ENCODE peak calls at places on chromosomes 6 and 20, in ten cellular contexts. Z is A549, E is upper lobe of right lung, C is small intestine, U is GM23248, Y is colonic mucosa, L is tibial artery, A is BE2C, X is fibroblast of lung, J is right cardiac atrium. Q is an unnamed sample.

GRCh38 chr20:23078994-23079364 is 7.1 kb downstream of the CD93 start:
- DNase-seq in Z (peak; percentile 16), E (no peak), C (no peak), U (no peak), Y (no peak), L (no peak), A (no peak), X (no peak), J (no peak), Q (no peak)

GRCh38 chr6:110378552-110378951 is 20.4 kb upstream of the METTL24 start:
- DNase-seq in Z (no peak), E (no peak), C (no peak), U (no peak), Y (no peak), L (no peak), A (no peak), X (no peak), J (no peak), Q (no peak)

GRCh38 chr20:20399705-20400104 is 31.8 kb downstream of the INSM1 start:
- DNase-seq in Z (no peak), E (no peak), C (peak; percentile 42), U (no peak), Y (no peak), L (no peak), A (no peak), X (no peak), J (no peak), Q (no peak)

GRCh38 chr6:130945401-130945919 is 117.6 kb downstream of the EPB41L2 start:
- DNase-seq in Z (no peak), E (no peak), C (no peak), U (peak; percentile 62), Y (no peak), L (no peak), A (no peak), X (no peak), J (no peak), Q (no peak)

GRCh38 chr6:47180633-47181032 is 129.1 kb downstream of the TNFRSF21 start:
- DNase-seq in Z (peak; percentile 84), E (no peak), C (no peak), U (peak; percentile 73), Y (no peak), L (no peak), A (peak; percentile 70), X (no peak), J (no peak), Q (no peak)

GRCh38 chr6:36333889-36334288 is 2.8 kb downstream of the BNIP5 start:
- DNase-seq in Z (no peak), E (no peak), C (no peak), U (peak; percentile 42), Y (no peak), L (no peak), A (no peak), X (no peak), J (no peak), Q (no peak)

GRCh38 chr6:141313986-141314385 is 818.7 kb upstream of the GJE1 start:
- DNase-seq in Z (no peak), E (no peak), C (no peak), U (no peak), Y (no peak), L (no peak), A (no peak), X (no peak), J (no peak), Q (no peak)

GRCh38 chr6:47438481-47439347 is 38.9 kb upstream of the CD2AP start:
- DNase-seq in Z (no peak), E (no peak), C (no peak), U (no peak), Y (no peak), L (no peak), A (no peak), X (no peak), J (peak; percentile 22), Q (no peak)

GRCh38 chr6:84774174-84775158 is 10.1 kb upstream of the TBX18 start:
- DNase-seq in Z (peak; percentile 80), E (peak; percentile 74), C (no peak), U (peak; percentile 85), Y (no peak), L (peak; percentile 87), A (peak; percentile 59), X (no peak), J (peak; percentile 74), Q (no peak)

GRCh38 chr20:44709380-44709779 is 5.8 kb upstream of the CCN5 start:
- DNase-seq in Z (no peak), E (no peak), C (no peak), U (no peak), Y (no peak), L (peak; percentile 62), A (no peak), X (no peak), J (no peak), Q (no peak)

GRCh38 chr6:3456794-3457709 is at the start of gene SLC22A23:
- DNase-seq in Z (peak; percentile 71), E (peak; percentile 90), C (peak; percentile 87), U (peak; percentile 66), Y (peak; percentile 85), L (peak; percentile 76), A (peak; percentile 33), X (no peak), J (peak; percentile 45), Q (peak; percentile 68)

GRCh38 chr6:139311826-139312225 is 20.0 kb upstream of the TXLNB start:
- DNase-seq in Z (no peak), E (no peak), C (no peak), U (no peak), Y (no peak), L (no peak), A (no peak), X (peak; percentile 54), J (no peak), Q (no peak)

GRCh38 chr20:58328836-58329235 is 19.3 kb downstream of the RAB22A start:
- DNase-seq in Z (no peak), E (no peak), C (no peak), U (no peak), Y (no peak), L (no peak), A (no peak), X (no peak), J (no peak), Q (no peak)

GRCh38 chr6:26493258-26493657 is 6.8 kb upstream of the BTN1A1 start:
- DNase-seq in Z (peak; percentile 40), E (no peak), C (no peak), U (peak; percentile 27), Y (no peak), L (no peak), A (no peak), X (peak; percentile 43), J (no peak), Q (no peak)

GRCh38 chr20:12171927-12172581 is 254.4 kb downstream of the BTBD3 start:
- DNase-seq in Z (no peak), E (no peak), C (no peak), U (peak; percentile 24), Y (no peak), L (no peak), A (no peak), X (peak; percentile 89), J (no peak), Q (no peak)

GRCh38 chr20:50354690-50355592 is 155.2 kb upstream of the PTPN1 start:
- DNase-seq in Z (no peak), E (peak; percentile 67), C (peak; percentile 86), U (no peak), Y (no peak), L (no peak), A (no peak), X (no peak), J (no peak), Q (no peak)

GRCh38 chr6:120671519-120671918 is 662.8 kb downstream of the TBC1D32 start:
- DNase-seq in Z (peak; percentile 4), E (no peak), C (no peak), U (no peak), Y (no peak), L (no peak), A (peak; percentile 5), X (no peak), J (no peak), Q (no peak)

GRCh38 chr6:159645659-159646058 is 47.4 kb downstream of the SOD2 start:
- DNase-seq in Z (no peak), E (no peak), C (no peak), U (no peak), Y (no peak), L (no peak), A (no peak), X (peak; percentile 16), J (no peak), Q (no peak)

GRCh38 chr6:13455604-13456003 is 31.8 kb downstream of the GFOD1 start:
- DNase-seq in Z (no peak), E (no peak), C (no peak), U (no peak), Y (no peak), L (no peak), A (no peak), X (no peak), J (no peak), Q (no peak)

GRCh38 chr20:58746551-58747399 is 54.2 kb downstream of the NPEPL1 start:
- DNase-seq in Z (no peak), E (no peak), C (no peak), U (peak; percentile 7), Y (no peak), L (no peak), A (no peak), X (peak; percentile 2), J (no peak), Q (no peak)

GRCh38 chr6:138608896-138609295 is 109.6 kb upstream of the NHSL1 start:
- DNase-seq in Z (no peak), E (no peak), C (no peak), U (no peak), Y (no peak), L (no peak), A (no peak), X (no peak), J (no peak), Q (no peak)

GRCh38 chr6:73064261-73064660 is 161.0 kb downstream of the KHDC1L start:
- DNase-seq in Z (no peak), E (no peak), C (no peak), U (peak; percentile 42), Y (no peak), L (no peak), A (no peak), X (no peak), J (no peak), Q (no peak)
- H3K9me3 ChIP-seq in Z (no peaks in the 10 kb centered on the region), E (no peaks in the 10 kb centered on the region), C (no peaks in the 10 kb centered on the region), U (no peaks in the 10 kb centered on the region), Y (no peaks in the 10 kb centered on the region), L (no peaks in the 10 kb centered on the region), A (no peaks in the 10 kb centered on the region), X (no peaks in the 10 kb centered on the region), J (no peaks in the 10 kb centered on the region), Q (no peaks in the 10 kb centered on the region)

GRCh38 chr20:55888655-55889054 is 116.7 kb downstream of the CBLN4 start:
- DNase-seq in Z (peak; percentile 16), E (no peak), C (no peak), U (no peak), Y (no peak), L (no peak), A (peak; percentile 83), X (no peak), J (no peak), Q (no peak)
- H3K9me3 ChIP-seq in Z (no peaks in the 10 kb centered on the region), E (no peaks in the 10 kb centered on the region), C (no peaks in the 10 kb centered on the region), U (no peaks in the 10 kb centered on the region), Y (no peaks in the 10 kb centered on the region), L (no peaks in the 10 kb centered on the region), A (no peaks in the 10 kb centered on the region), X (no peaks in the 10 kb centered on the region), J (no peaks in the 10 kb centered on the region), Q (no peaks in the 10 kb centered on the region)

GRCh38 chr6:129929433-129929832 is 68.3 kb upstream of the TMEM244 start:
- DNase-seq in Z (peak; percentile 13), E (no peak), C (no peak), U (peak; percentile 93), Y (no peak), L (no peak), A (no peak), X (peak; percentile 75), J (no peak), Q (no peak)
- H3K9me3 ChIP-seq in Z (no peaks in the 10 kb centered on the region), E (no peaks in the 10 kb centered on the region), C (no peaks in the 10 kb centered on the region), U (no peaks in the 10 kb centered on the region), Y (no peaks in the 10 kb centered on the region), L (no peaks in the 10 kb centered on the region), A (no peaks in the 10 kb centered on the region), X (no peaks in the 10 kb centered on the region), J (no peaks in the 10 kb centered on the region), Q (no peaks in the 10 kb centered on the region)

GRCh38 chr20:15327123-15327522 is 989.7 kb upstream of the FLRT3 start:
- DNase-seq in Z (no peak), E (no peak), C (no peak), U (no peak), Y (no peak), L (no peak), A (no peak), X (no peak), J (no peak), Q (no peak)
- H3K9me3 ChIP-seq in Z (no peaks in the 10 kb centered on the region), E (no peaks in the 10 kb centered on the region), C (no peaks in the 10 kb centered on the region), U (no peaks in the 10 kb centered on the region), Y (no peaks in the 10 kb centered on the region), L (no peaks in the 10 kb centered on the region), A (no peaks in the 10 kb centered on the region), X (no peaks in the 10 kb centered on the region), J (no peaks in the 10 kb centered on the region), Q (no peaks in the 10 kb centered on the region)

Q was measured in T-helper 17 cell.